ENCODE peak calls at places on chromosomes 3 and 15, in six cellular contexts. L is neural crest cell, C is esophagus muscularis mucosa, W is cardiac fibroblast, N is coronary artery, G is endothelial cell. H is an unnamed sample.
A peak's percentile ranks its signal among the peaks of the same experiment; 100 is the strongest.

GRCh38 chr3:142853270-142854163 is 35.4 kb downstream of the PCOLCE2 start:
- DNase-seq in W (peak; percentile 81), N (no peak), L (no peak), G (no peak), C (no peak), H (no peak)

GRCh38 chr3:14127106-14127505 is 2.3 kb downstream of the TMEM43 start:
- DNase-seq in C (no peak), W (no peak), N (no peak), G (no peak), L (no peak), H (no peak)

GRCh38 chr15:59687831-59688230 is 1.3 kb downstream of the BNIP2 start:
- DNase-seq in G (no peak), L (no peak), N (no peak), C (no peak), W (peak; percentile 67), H (no peak)

GRCh38 chr3:111385971-111386495 is 156.0 kb upstream of the CD96 start:
- DNase-seq in L (no peak), C (no peak), N (no peak), G (no peak), W (no peak), H (no peak)

GRCh38 chr3:6326760-6327159 is 534.2 kb upstream of the GRM7 start:
- DNase-seq in W (no peak), G (no peak), N (no peak), C (no peak), L (no peak), H (no peak)

GRCh38 chr3:134008630-134009156 is 21.0 kb downstream of the SLCO2A1 start:
- DNase-seq in L (no peak), G (no peak), C (no peak), N (no peak), W (peak; percentile 66), H (no peak)

GRCh38 chr3:141179983-141180382 is 51.6 kb upstream of the PXYLP1 start:
- DNase-seq in C (no peak), W (no peak), N (no peak), L (no peak), G (no peak), H (no peak)

GRCh38 chr3:184596233-184596632 is 34.6 kb downstream of the EPHB3 start:
- DNase-seq in L (no peak), W (no peak), C (no peak), G (no peak), N (no peak), H (no peak)

GRCh38 chr3:194671511-194671899 is 486 bp downstream of the LSG1 start:
- DNase-seq in N (no peak), W (peak; percentile 64), L (no peak), C (peak; percentile 4), G (no peak), H (no peak)

GRCh38 chr3:151425640-151426336 is 35.1 kb downstream of the IGSF10 start:
- DNase-seq in W (peak; percentile 22), L (no peak), N (no peak), C (no peak), G (no peak), H (no peak)

GRCh38 chr15:97961067-97961954 is 808 bp downstream of the ARRDC4 start:
- DNase-seq in C (no peak), N (peak; percentile 84), G (peak; percentile 18), W (peak; percentile 18), L (no peak), H (peak; percentile 40)

GRCh38 chr3:195662-196061 is 901 bp upstream of the CHL1 start:
- DNase-seq in W (no peak), N (no peak), G (no peak), C (no peak), L (no peak), H (no peak)

GRCh38 chr3:155853214-155854146 is 747 bp downstream of the SLC33A1 start:
- DNase-seq in L (peak; percentile 14), W (peak; percentile 31), N (no peak), C (no peak), G (peak; percentile 41), H (peak; percentile 59)

GRCh38 chr3:50189989-50190388 is 1.4 kb upstream of the GNAT1 start:
- DNase-seq in N (no peak), G (no peak), W (no peak), L (no peak), C (no peak), H (no peak)

DNA sequence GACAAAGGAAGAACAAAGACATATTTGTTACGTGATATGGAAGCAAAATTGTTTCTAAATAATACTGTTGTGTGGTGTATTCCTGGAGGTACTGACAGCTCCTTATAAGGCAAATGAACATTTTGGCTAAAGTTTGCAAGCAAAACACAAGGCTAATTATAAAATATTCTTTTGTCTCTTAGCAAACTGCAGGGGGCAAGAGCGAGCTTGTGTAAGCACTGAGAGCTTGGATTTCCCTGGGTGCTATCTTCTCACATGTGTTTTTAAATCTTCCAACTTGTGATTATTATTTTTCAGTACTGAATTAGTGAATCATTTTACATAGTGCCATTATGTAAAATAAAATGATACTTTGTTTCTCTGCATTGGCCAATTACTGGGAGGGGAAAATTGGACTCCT is 611.4 kb downstream of the AGBL1 start:
- DNase-seq in L (no peak), C (no peak), G (no peak), W (no peak), N (no peak), H (no peak)
- TF ChIP-seq CTCF in L (peak; percentile 49), C (no peak), G (no peak), W (no peak), N (no peak), H (peak; percentile 6)

DNA sequence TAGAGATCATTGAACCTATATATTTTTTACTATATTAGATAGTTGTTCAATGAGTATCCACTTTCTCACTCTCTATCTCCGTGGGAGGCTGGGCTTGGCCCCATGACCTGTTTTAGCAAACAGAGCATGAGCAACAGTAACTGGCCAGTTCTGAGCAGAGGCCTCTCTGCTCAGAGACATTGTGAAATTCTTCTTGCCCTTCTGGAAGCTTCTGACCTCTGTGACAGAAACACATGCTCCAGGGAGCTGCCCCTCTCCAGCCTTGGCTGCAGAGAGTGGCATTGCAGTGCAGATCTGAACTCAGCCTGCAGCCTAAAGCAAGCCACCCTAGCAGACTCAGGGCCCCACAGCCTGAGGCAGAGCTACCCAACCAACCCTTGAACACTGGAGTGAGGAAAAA is 20.5 kb downstream of the FAM240A start:
- DNase-seq in W (peak; percentile 4), G (no peak), C (peak; percentile 87), N (no peak), L (no peak), H (no peak)
- TF ChIP-seq CTCF in W (no peak), G (no peak), C (no peak), N (no peak), L (no peak), H (no peak)

GRCh38 chr3:186236357-186237020 is 125.5 kb downstream of the DGKG start:
- DNase-seq in N (no peak), C (no peak), L (no peak), G (no peak), W (no peak), H (no peak)

GRCh38 chr3:186247821-186248814 is 113.9 kb downstream of the DGKG start:
- DNase-seq in W (no peak), C (no peak), N (peak; percentile 28), L (no peak), G (no peak), H (no peak)

GRCh38 chr3:186237915-186238314 is 124.1 kb downstream of the DGKG start:
- DNase-seq in N (no peak), C (no peak), L (no peak), W (no peak), G (no peak), H (no peak)

GRCh38 chr3:186239321-186239720 is 122.7 kb downstream of the DGKG start:
- DNase-seq in G (peak; percentile 29), C (no peak), W (peak; percentile 24), L (no peak), N (peak; percentile 41), H (no peak)

DNA sequence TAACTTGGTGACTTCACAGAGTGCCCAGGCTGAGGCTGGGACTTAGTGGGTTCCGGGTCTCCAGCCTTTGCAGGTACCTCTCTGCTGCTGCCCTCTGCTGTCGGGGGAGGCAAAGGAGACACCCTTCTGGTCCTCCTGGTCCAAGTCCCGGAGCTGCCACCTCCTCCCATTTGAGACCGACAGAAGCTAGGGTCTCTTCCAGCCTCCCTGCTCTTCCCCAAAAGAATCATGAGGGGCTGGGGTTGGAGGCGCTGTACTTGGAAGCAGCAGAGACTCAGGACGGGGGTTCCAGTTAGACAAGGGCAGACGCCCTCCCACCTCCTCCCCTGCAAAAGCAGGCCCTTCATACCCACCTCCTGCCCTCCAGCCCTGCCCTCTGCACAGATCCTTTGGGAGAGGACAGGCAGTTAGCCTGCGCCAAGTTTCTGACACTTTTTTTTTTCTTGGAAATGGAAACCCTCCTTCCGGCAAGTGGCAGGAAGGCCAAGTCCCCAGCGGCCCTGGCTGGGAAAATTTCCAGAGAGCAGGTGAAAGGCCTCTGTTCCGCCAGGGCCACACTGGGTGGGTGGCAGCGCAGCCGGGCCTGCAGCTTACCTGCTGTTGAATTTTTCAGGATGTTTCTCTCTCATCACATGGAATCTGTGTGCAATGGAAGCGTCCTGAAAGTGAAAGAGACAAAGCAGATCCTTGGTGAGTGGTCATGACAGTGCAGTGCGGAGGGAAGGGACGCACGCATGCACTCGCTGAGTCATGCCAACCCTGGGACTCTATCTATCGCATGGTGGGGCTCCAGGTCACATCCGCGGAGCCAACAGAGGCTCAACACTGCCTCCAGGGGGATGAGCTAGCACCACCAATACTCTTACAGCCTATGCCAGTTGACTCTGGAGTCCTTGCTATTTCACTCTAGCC is 119.9 kb downstream of the DGKG start:
- DNase-seq in C (no peak), G (peak; percentile 70), N (peak; percentile 77), L (peak; percentile 23), W (peak; percentile 90), H (peak; percentile 44)
- TF ChIP-seq CTCF in C (peak; percentile 32), G (peak; percentile 34), N (no peak), L (peak; percentile 54), W (peak; percentile 74), H (peak; percentile 34)

DNA sequence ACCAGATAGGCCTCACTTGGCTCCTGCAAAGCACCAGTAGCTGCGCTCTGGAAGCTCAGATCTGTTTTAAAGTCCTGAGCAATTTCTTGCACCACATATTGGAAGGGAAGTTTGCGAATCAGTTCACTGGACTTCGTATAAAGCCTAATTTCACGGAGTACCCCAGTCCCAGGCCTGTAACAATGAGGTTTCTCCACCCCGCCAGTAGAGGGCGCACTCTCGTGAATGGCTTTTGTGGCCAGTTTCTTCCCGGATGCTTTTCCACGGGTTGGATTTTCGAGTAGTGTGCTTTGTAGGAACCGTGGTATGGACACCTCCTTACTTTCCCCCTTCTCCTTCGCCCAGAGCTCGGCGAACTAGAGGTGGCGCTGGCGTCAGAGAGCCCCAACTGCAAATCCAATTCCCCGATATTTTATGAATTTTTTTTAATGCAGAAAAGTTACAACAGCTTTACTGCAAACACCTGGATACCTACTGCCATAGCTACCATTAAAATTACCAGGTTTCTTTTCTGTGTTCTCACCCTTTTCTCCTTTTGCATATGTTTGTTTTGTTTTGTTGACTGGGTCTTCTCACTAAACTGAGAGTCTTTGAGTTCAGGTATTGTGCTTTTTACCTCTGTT is 13.3 kb downstream of the RARB start:
- DNase-seq in N (no peak), L (no peak), W (no peak), G (no peak), C (no peak), H (no peak)
- TF ChIP-seq CTCF in N (no peak), L (peak; percentile 70), W (peak; percentile 68), G (peak; percentile 82), C (no peak), H (peak; percentile 50)

H was measured in nephron progenitor cell.